ENCODE peak calls at places on chromosome 10, in six cellular contexts. D, N, X, A, H and I are unnamed samples.

GRCh38 chr10:23081891-23082290 is 13.5 kb upstream of the MSRB2 start:
- DNase-seq in D (peak), N (peak), X (peak), A (no peak), H (no peak), I (peak)

GRCh38 chr10:61564444-61564843 is 98.3 kb upstream of the CABCOCO1 start:
- DNase-seq in D (no peak), N (no peak), X (no peak), A (no peak), H (no peak), I (no peak)

GRCh38 chr10:70378122-70378521 is 4.3 kb downstream of the LRRC20 start:
- DNase-seq in D (peak), N (peak), X (peak), A (no peak), H (no peak), I (peak)

GRCh38 chr10:85098835-85099521 is 770.6 kb downstream of the CCSER2 start:
- DNase-seq in D (no peak), N (no peak), X (no peak), A (no peak), H (no peak), I (no peak)

GRCh38 chr10:101817542-101818118 is 614 bp downstream of the OGA start:
- DNase-seq in D (peak), N (peak), X (peak), A (peak), H (peak), I (peak)

GRCh38 chr10:96910488-96911395 is 78.6 kb downstream of the LCOR start:
- DNase-seq in D (peak), N (peak), X (peak), A (no peak), H (peak), I (peak)

GRCh38 chr10:17622061-17622460 is 4.9 kb upstream of the HACD1 start:
- DNase-seq in D (peak), N (peak), X (no peak), A (no peak), H (no peak), I (no peak)

GRCh38 chr10:29132821-29133156 is 156.1 kb upstream of the LYZL1 start:
- DNase-seq in D (no peak), N (no peak), X (no peak), A (no peak), H (no peak), I (no peak)

GRCh38 chr10:119444866-119445265 is 97.7 kb downstream of the RGS10 start:
- DNase-seq in D (no peak), N (no peak), X (no peak), A (no peak), H (no peak), I (no peak)

GRCh38 chr10:103449208-103450144 is 2.7 kb downstream of the CALHM2 start:
- DNase-seq in D (no peak), N (no peak), X (no peak), A (no peak), H (no peak), I (peak)

GRCh38 chr10:132587175-132587574 is 49.6 kb downstream of the INPP5A start:
- DNase-seq in D (no peak), N (no peak), X (no peak), A (no peak), H (no peak), I (no peak)